ENCODE peak calls at places on chromosomes 4 and X, in seven cellular contexts. G is left ventricle myocardium inferior, F is H9, U is GM13976, W is lung, Y is endothelial cell, E is AG10803. H is an unnamed sample.

GRCh38 chr4:21921526-21922180 is 26.9 kb downstream of the KCNIP4 start:
- DNase-seq in E (no peak), F (no peak), W (no peak), G (no peak), Y (no peak), U (no peak), H (no peak)

GRCh38 chr4:168449740-168450442 is 30.4 kb downstream of the DDX60L start:
- DNase-seq in W (no peak), U (no peak), Y (no peak), E (peak), G (no peak), F (no peak), H (no peak)

GRCh38 chr4:163137581-163137980 is 29.1 kb downstream of the NAF1 start:
- DNase-seq in G (no peak), E (no peak), Y (no peak), U (no peak), W (no peak), F (no peak), H (no peak)

GRCh38 chr4:20421586-20421985 is 169.9 kb downstream of the SLIT2 start:
- DNase-seq in Y (no peak), G (no peak), E (peak), W (no peak), F (no peak), U (no peak), H (no peak)

GRCh38 chr4:86416081-86416480 is 56.2 kb upstream of the MAPK10 start:
- DNase-seq in Y (no peak), W (no peak), U (no peak), F (no peak), G (no peak), E (no peak), H (no peak)

GRCh38 chr4:181312066-181312465 is 931.1 kb upstream of the TENM3 start:
- DNase-seq in Y (no peak), U (no peak), W (no peak), G (no peak), F (no peak), E (no peak), H (no peak)

GRCh38 chr4:188417181-188417580 is 277.9 kb downstream of the TRIML1 start:
- DNase-seq in Y (no peak), W (no peak), G (no peak), E (no peak), U (no peak), F (peak), H (no peak)

GRCh38 chrX:130393451-130394074 is 8.1 kb upstream of the GPR119 start:
- DNase-seq in F (peak), E (peak), Y (peak), W (peak), G (no peak), U (no peak), H (no peak)

GRCh38 chr4:156322592-156322991 is 368.9 kb upstream of the CTSO start:
- DNase-seq in F (no peak), U (no peak), E (peak), W (no peak), G (no peak), Y (no peak), H (no peak)

GRCh38 chrX:82732861-82733260 is 775.2 kb upstream of the POU3F4 start:
- DNase-seq in U (no peak), F (no peak), Y (no peak), E (no peak), W (no peak), G (no peak), H (no peak)

GRCh38 chrX:119228506-119229290 is 7.4 kb upstream of the PGRMC1 start:
- DNase-seq in F (no peak), Y (no peak), G (no peak), E (peak), U (no peak), W (no peak), H (no peak)

GRCh38 chr4:99921174-99921573 is 25.2 kb downstream of the DNAJB14 start:
- DNase-seq in W (no peak), F (no peak), E (no peak), G (no peak), Y (no peak), U (no peak), H (no peak)

GRCh38 chr4:94968493-94968892 is 210.7 kb downstream of the BMPR1B start:
- DNase-seq in U (no peak), E (no peak), G (no peak), F (no peak), W (no peak), Y (no peak), H (no peak)

GRCh38 chrX:13341491-13342101 is 21.7 kb upstream of the ATXN3L start:
- DNase-seq in U (no peak), Y (no peak), E (no peak), G (no peak), W (no peak), F (no peak), H (no peak)

GRCh38 chr4:19300213-19300612 is 951.5 kb upstream of the SLIT2 start:
- DNase-seq in F (no peak), Y (no peak), E (peak), W (no peak), G (no peak), U (no peak), H (no peak)

GRCh38 chr4:5809216-5809776 is 83.6 kb downstream of the CRMP1 start:
- DNase-seq in E (no peak), W (no peak), G (no peak), U (no peak), F (no peak), Y (no peak), H (no peak)

GRCh38 chr4:5805270-5805669 is 87.6 kb downstream of the CRMP1 start:
- DNase-seq in G (no peak), U (no peak), F (no peak), W (no peak), Y (no peak), E (no peak), H (no peak)

GRCh38 chr4:5810151-5810550 is 82.7 kb downstream of the CRMP1 start:
- DNase-seq in G (no peak), Y (no peak), W (no peak), E (no peak), F (no peak), U (no peak), H (no peak)

GRCh38 chr4:5810770-5811430 is 82.0 kb downstream of the CRMP1 start:
- DNase-seq in U (no peak), G (no peak), F (no peak), E (no peak), Y (no peak), W (no peak), H (no peak)

GRCh38 chr4:5808081-5808741 is 84.7 kb downstream of the CRMP1 start:
- DNase-seq in W (no peak), E (peak), U (no peak), Y (no peak), G (no peak), F (no peak), H (no peak)
- TF ChIP-seq CTCF in W (no peak), E (no peak), U (no peak), Y (no peak), G (no peak), F (no peak), H (no peak)

DNA sequence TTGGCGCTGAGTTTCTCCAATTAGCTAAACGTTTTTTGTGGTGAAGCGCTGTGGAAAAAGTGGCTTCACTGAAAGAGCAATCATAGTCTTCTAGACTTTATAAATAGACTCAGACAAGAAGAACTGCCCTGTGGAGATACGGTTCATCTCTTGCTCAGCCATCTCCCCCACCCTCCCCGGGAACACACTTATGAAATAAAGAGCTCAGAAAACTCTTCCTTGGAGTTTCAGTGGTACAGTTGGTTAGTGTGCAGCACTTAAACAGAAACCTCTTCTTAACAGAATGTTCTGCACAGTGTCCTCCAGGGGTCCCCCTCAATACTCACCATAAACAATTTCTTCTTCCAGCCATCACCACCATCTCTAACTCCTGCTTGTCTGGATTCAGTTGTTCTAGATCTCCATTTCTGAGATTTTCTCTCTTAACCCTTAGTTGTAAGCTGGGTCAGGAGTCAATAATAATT is 313.0 kb downstream of the ARHGAP10 start:
- DNase-seq in W (no peak), F (no peak), Y (no peak), U (peak), G (no peak), E (no peak), H (peak)
- TF ChIP-seq CTCF in W (no peak), F (no peak), Y (no peak), U (no peak), G (peak), E (peak), H (peak)

GRCh38 chrX:131783555-131784338 is 239.4 kb upstream of the STK26 start:
- DNase-seq in U (no peak), W (peak), G (no peak), E (no peak), Y (no peak), F (no peak), H (no peak)
- TF ChIP-seq CTCF in U (peak), W (peak), G (no peak), E (no peak), Y (no peak), F (no peak), H (no peak)

GRCh38 chr4:82373816-82374740 is at the start of gene HNRNPD:
- DNase-seq in E (peak), Y (peak), F (peak), W (peak), U (peak), G (peak), H (peak)
- TF ChIP-seq CTCF in E (no peak), Y (no peak), F (no peak), W (no peak), U (no peak), G (peak), H (no peak)

GRCh38 chrX:51614353-51614752 is 4.4 kb downstream of the CENPVL3 start:
- DNase-seq in W (no peak), U (peak), G (no peak), F (peak), E (peak), Y (no peak), H (peak)
- TF ChIP-seq CTCF in W (no peak), U (peak), G (peak), F (peak), E (peak), Y (peak), H (peak)

GRCh38 chrX:110509778-110510510 is 151.3 kb downstream of the RTL9 start:
- DNase-seq in Y (no peak), U (no peak), G (no peak), F (no peak), E (peak), W (no peak), H (no peak)
- TF ChIP-seq CTCF in Y (no peak), U (no peak), G (no peak), F (no peak), E (no peak), W (no peak), H (no peak)

DNA sequence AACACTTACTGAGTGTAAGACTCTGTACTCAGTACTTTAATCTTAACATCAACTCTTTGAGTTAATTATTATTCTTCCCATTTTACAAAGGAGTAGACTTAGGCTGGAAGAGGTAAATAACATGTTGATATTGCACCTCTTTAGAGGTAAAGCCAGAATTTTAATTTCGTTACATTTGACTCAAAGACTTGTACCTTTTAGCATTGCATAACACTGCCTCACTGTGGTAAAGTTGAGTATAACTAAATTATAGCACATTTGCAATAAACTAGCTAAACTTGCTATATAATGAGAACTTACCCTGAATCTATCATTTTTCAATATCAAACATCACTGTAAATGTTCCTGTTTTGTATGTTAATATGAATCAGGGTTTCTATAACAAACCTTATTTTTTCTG is 218.5 kb downstream of the PRR32 start:
- DNase-seq in Y (no peak), W (no peak), U (no peak), E (no peak), F (no peak), G (no peak), H (no peak)
- TF ChIP-seq CTCF in Y (no peak), W (no peak), U (no peak), E (no peak), F (peak), G (peak), H (no peak)

DNA sequence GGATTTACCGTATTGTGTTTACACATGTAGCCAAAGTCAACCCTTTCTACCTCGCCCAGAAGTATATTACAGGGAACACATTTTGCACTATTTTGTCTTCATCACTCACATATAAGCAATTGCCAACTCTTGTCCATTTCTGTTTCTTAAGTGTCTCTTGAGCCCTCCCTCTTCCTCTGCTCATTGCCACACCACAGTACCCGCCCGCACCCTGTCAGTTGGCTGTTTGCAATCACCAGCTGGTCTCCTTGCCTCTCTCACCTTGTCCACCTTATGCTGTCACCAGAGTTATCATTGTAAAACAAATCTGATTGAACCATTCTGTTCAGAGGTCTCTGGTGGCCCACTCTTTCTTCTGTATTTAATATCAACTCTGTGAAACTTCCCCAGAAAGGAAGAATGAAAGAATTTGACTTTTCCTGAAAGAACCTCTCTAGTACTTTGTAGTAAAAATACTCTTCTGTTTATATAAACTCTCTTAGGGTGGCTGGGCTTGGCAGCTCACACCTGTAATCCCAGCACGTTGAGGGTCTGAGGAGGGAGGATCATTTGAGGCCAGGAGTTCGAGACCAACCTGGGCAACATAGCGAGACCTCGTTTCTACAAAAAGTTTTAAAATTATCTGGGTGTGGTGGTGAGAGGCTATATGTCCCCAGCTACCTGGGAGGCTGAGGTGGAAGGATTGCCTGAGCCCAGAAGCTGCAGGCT is 50.2 kb downstream of the ING2 start:
- DNase-seq in W (peak), U (no peak), E (no peak), F (no peak), G (no peak), Y (no peak), H (no peak)
- TF ChIP-seq CTCF in W (no peak), U (no peak), E (no peak), F (no peak), G (no peak), Y (no peak), H (no peak)

H was measured in GM10248.